ENCODE peak calls at places on chromosome 1, in four cellular contexts. S is K562, E is H1, J is GM12878. I is an unnamed sample.

GRCh38 chr1:197195100-197195499 is 48.6 kb upstream of the ASPM start:
- DNase-seq in S (no peak), J (no peak), E (no peak), I (peak)

GRCh38 chr1:19664453-19665043 is at the start of gene HTR6:
- DNase-seq in E (no peak), J (no peak), S (peak), I (no peak)

GRCh38 chr1:95427525-95427924 is 193.5 kb downstream of the RWDD3 start:
- DNase-seq in S (no peak), E (no peak), J (no peak), I (no peak)

GRCh38 chr1:9279172-9279840 is 13.4 kb upstream of the SPSB1 start:
- DNase-seq in S (no peak), E (no peak), J (no peak), I (peak)

GRCh38 chr1:165490175-165490574 is 45.2 kb upstream of the RXRG start:
- DNase-seq in J (no peak), E (no peak), S (no peak), I (no peak)

GRCh38 chr1:60262701-60263100 is 189.1 kb upstream of the C1orf87 start:
- DNase-seq in E (no peak), J (no peak), S (no peak), I (no peak)

GRCh38 chr1:31878018-31878417 is 60.1 kb downstream of the PTP4A2 start:
- DNase-seq in E (no peak), S (no peak), J (no peak), I (no peak)

GRCh38 chr1:207248544-207249206 is 72.8 kb upstream of the CD55 start:
- DNase-seq in S (no peak), J (no peak), E (no peak), I (peak)

GRCh38 chr1:59412705-59413326 is 115.9 kb downstream of the FGGY start:
- DNase-seq in E (no peak), J (no peak), S (no peak), I (no peak)

GRCh38 chr1:224639426-224639975 is 23.4 kb downstream of the CNIH3 start:
- DNase-seq in J (no peak), S (no peak), E (no peak), I (no peak)

GRCh38 chr1:6634278-6635052 is 9.8 kb downstream of the THAP3 start:
- DNase-seq in E (peak), J (no peak), S (peak), I (peak)

GRCh38 chr1:170670751-170671628 is 7.1 kb downstream of the PRRX1 start:
- DNase-seq in E (peak), J (no peak), S (peak), I (peak)
- TF ChIP-seq CHD1 in E (no peak), J (no peak), S (no peak), I (no peak)

DNA sequence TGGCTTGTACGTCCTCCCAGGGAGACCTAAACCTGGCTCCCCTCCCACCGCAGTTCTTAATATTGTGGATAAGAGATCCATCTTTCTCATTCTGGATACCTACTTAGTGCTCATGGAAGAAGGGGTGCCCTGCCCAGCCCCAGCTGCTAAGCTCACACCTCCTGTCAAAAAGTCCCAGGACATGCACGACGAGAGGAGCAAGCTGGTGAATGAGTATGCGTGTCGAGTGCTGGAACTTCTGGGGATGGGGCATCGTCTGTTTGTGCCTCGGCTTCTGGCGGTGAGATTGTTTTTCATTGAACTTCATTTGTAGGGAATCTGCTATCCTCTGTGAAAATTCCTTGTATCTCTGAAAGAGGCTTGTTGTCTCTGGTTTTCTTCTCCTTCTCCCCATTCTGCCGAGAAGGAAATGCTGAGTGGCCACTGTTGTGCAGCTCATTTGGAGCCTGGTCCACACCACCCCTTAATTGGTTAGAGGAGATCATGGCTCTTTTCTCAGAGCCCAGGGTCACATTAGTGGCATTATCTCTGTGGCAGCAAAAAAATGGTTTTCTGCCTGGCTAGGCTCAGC is 199.4 kb upstream of the CACYBP start:
- DNase-seq in E (no peak), S (no peak), J (no peak), I (peak)
- TF ChIP-seq CHD1 in E (no peak), S (no peak), J (no peak), I (no peak)

GRCh38 chr1:147076442-147076841 is 95.8 kb downstream of the PRKAB2 start:
- DNase-seq in S (no peak), E (no peak), J (no peak), I (no peak)

GRCh38 chr1:147077081-147077480 is 95.2 kb downstream of the PRKAB2 start:
- DNase-seq in S (no peak), J (no peak), E (no peak), I (no peak)

GRCh38 chr1:147071142-147071541 is 101.1 kb downstream of the PRKAB2 start:
- DNase-seq in S (no peak), E (no peak), J (no peak), I (no peak)

GRCh38 chr1:147072371-147073061 is 99.8 kb downstream of the PRKAB2 start:
- DNase-seq in S (no peak), E (peak), J (no peak), I (no peak)

DNA sequence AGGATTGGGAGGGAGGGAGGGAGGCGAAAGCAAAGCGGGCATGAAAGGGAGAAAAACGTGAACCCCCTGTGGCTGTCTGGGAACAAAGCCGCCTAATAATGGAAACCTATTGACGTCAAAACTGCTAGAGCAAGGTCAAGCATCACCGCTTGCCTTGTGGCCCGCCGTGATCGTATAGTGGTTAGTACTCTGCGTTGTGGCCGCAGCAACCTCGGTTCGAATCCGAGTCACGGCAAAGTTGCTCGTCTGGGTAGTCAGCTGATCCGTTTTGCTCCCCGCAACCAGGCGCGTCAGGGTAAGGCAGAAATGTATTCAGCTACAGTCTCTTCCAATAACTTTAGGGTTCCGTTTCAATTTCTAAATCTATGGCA is 99.2 kb downstream of the PRKAB2 start:
- DNase-seq in J (no peak), E (peak), S (no peak), I (no peak)
- TF ChIP-seq CHD1 in J (no peak), E (no peak), S (no peak), I (no peak)

GRCh38 chr1:153353226-153353947 is 4.3 kb upstream of the S100A9 start:
- DNase-seq in J (no peak), S (peak), E (peak), I (no peak)

GRCh38 chr1:153354515-153355193 is 3.0 kb upstream of the S100A9 start:
- DNase-seq in E (no peak), J (no peak), S (no peak), I (no peak)

GRCh38 chr1:153357076-153357852 is 390 bp upstream of the S100A9 start:
- DNase-seq in J (no peak), S (no peak), E (no peak), I (no peak)

GRCh38 chr1:153356392-153357075 is 1.1 kb upstream of the S100A9 start:
- DNase-seq in J (no peak), S (no peak), E (no peak), I (no peak)

DNA sequence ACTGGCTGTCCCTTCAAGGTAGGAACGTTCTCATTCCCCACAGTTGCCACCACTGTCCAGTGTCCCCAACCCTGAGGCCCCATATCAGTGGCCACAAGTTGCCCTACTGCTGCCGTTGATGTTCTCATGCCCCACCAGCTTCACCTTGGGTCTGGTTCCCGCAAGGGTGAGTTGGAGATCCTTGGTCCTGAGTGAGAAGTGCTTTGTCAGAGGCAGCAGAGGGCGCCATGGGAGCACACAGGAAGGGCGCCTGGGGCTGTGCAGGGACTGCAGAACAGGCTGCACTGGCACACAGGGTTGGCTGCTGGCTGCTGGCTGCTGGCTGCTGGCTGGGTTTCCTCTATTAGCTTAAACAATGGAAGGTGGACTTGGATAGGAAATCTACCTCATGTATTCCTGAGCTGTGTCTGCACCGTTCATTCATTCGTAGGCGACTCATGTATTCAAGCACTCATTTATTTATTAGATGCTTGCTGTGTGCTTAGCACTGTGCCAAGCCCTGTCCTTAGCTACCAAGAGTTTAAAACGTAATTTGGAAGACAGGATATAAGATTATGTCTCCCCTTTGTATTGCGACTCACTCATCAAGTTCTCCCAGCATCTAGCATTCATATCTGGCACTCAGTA is 2.1 kb upstream of the S100A9 start:
- DNase-seq in J (no peak), S (peak), E (peak), I (peak)
- TF ChIP-seq CHD1 in J (no peak), S (no peak), E (no peak), I (no peak)

GRCh38 chr1:154759196-154759595 is 110.9 kb downstream of the KCNN3 start:
- DNase-seq in E (no peak), J (no peak), S (no peak), I (no peak)
- TF ChIP-seq CHD1 in E (no peak), J (no peak), S (no peak), I (no peak)

DNA sequence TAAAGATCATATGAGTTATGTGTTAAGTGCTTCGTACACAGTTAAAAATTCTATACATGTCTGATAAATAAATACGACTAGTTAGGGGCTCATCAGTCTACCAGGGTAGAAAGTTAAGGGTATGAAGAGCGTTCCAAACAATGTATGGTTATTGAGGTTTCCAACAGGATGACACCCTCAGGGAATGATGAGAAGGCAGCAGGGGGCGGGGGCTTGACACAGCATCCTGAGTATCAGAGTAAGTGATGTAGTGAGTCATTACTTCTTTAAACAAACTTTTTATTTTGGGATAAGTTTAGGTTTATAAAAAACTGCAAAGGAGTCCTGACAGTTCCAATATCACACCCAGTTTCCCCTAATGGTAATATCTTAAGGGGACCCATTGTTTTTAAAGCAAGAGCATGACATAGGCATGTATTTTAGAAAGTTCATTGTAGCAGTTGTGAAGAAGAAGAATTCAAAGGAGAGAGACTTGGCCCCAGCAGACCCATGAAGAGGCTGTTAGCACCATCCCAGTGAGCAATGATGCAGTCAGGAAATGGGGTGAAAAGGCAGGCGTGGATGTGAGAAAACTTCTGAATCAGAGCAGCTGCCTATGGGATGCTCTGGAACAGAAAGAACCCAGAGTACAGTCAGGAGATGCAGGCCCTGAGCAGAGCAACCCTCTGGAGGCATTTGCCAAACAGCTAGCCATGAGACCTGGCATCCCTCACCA is 15.0 kb upstream of the PSMB2 start:
- DNase-seq in E (no peak), S (no peak), J (no peak), I (peak)
- TF ChIP-seq CHD1 in E (no peak), S (no peak), J (no peak), I (no peak)

GRCh38 chr1:180571060-180571831 is 12.5 kb downstream of the OVAAL start:
- DNase-seq in S (no peak), J (no peak), E (no peak), I (peak)

GRCh38 chr1:180572745-180573144 is 14.0 kb downstream of the OVAAL start:
- DNase-seq in E (no peak), J (no peak), S (no peak), I (no peak)

GRCh38 chr1:180567664-180568063 is 8.9 kb downstream of the OVAAL start:
- DNase-seq in E (no peak), S (no peak), J (no peak), I (no peak)

GRCh38 chr1:180568211-180568610 is 9.4 kb downstream of the OVAAL start:
- DNase-seq in S (no peak), J (no peak), E (no peak), I (no peak)

DNA sequence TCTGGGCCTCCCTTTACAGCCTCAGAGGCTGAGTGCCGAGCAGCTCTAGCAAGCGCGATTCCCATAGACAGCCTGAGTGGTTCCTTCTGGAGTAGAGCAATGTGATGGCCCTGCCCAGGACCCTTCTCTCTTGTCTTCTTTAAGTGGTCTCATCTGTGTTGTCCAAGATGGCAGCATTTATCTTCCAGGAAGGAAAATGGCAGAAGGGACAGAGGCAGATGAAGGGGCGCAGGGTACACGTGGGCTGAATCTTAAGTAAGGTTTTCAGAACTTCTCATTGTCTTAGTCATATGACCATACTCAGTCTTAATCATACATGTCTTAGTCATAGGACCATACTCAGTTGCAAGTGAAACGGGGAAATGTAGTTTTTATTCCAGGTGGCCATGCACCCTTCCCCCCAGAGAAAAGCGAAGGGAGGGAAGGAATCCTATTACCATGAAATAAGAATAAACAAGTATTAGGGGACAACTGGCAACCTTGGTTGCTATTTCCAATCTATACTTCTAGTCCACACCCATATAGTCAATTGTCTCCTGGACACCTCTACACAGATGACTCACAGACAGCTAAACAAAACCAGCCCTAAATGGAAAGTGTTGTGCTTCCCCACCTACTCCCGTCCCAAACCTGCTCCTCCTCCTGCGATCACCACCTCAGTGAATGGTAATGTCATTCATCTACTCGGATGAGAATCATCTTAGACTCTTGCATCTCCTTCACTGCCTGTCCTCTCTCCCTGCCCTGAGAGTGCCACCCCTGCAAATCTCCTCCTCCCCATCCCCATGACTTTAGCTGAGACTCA is 13.3 kb downstream of the OVAAL start:
- DNase-seq in J (no peak), E (no peak), S (no peak), I (peak)
- TF ChIP-seq CHD1 in J (no peak), E (no peak), S (no peak), I (no peak)

DNA sequence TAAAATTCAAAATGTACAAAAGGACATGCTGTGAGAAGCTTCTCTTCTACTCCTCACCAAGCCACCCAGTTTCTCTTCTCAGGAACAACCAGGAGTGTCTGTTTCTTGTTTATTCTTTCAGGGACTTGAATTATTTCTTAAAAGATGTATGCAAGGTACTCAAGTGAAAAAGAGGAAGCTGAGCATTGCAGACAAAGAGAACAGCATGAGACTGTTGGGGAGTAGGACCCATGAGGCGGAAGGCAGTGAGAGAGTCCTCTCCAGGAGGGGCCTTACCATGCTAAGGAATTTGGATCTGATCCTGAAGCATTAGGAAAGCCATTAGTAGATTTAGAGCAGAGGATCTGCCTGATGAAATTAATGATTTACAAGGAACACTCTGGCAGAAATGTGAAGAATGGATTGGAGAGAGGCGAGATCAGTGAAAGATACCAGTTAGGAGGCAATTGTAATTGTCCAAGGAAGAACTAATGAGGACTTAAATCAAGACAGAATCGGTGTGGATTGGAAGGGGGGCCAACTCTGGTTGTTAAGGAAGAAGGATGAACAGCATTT is 14.7 kb upstream of the SSX2IP start:
- DNase-seq in S (no peak), E (no peak), J (no peak), I (no peak)
- TF ChIP-seq CHD1 in S (no peak), E (no peak), J (no peak), I (no peak)

I was measured in IMR-90.